ENCODE peak calls at places on chromosome 20, in four cellular contexts. Z, I, X and C are unnamed samples.

GRCh38 chr20:38651154-38651553 is 49.5 kb downstream of the ARHGAP40 start:
- DNase-seq in Z (no peak), I (no peak), X (no peak), C (peak; percentile 51)

GRCh38 chr20:15836634-15837033 is 736.6 kb downstream of the KIF16B start:
- DNase-seq in Z (no peak), I (no peak), X (no peak), C (no peak)

GRCh38 chr20:52590100-52590499 is 382.1 kb upstream of the TSHZ2 start:
- DNase-seq in Z (no peak), I (no peak), X (no peak), C (no peak)

GRCh38 chr20:25140968-25141367 is 54.5 kb upstream of the ENTPD6 start:
- DNase-seq in Z (no peak), I (no peak), X (no peak), C (no peak)

GRCh38 chr20:34639755-34640222 is 37.1 kb downstream of the PIGU start:
- DNase-seq in Z (no peak), I (peak; percentile 97), X (no peak), C (peak; percentile 44)

GRCh38 chr20:48823960-48824497 is 3.8 kb downstream of the PREX1 start:
- DNase-seq in Z (no peak), I (no peak), X (no peak), C (no peak)

GRCh38 chr20:35908007-35908406 is 46.3 kb downstream of the SCAND1 start:
- DNase-seq in Z (no peak), I (no peak), X (no peak), C (no peak)

GRCh38 chr20:52923123-52923543 is 49.0 kb upstream of the TSHZ2 start:
- DNase-seq in Z (no peak), I (no peak), X (no peak), C (peak; percentile 32)

GRCh38 chr20:47191074-47191673 is 165.3 kb downstream of the ZMYND8 start:
- DNase-seq in Z (no peak), I (no peak), X (no peak), C (no peak)

GRCh38 chr20:35192071-35192872 is 20.4 kb downstream of the PROCR start:
- DNase-seq in Z (no peak), I (no peak), X (no peak), C (peak; percentile 29)

GRCh38 chr20:25296094-25297093 is 48.5 kb downstream of the PYGB start:
- DNase-seq in Z (no peak), I (no peak), X (no peak), C (no peak)

GRCh38 chr20:31710423-31711250 is 12.0 kb downstream of the BCL2L1 start:
- DNase-seq in Z (no peak), I (peak; percentile 92), X (no peak), C (no peak)

GRCh38 chr20:57287007-57287810 is 20.8 kb upstream of the BMP7 start:
- DNase-seq in Z (no peak), I (no peak), X (no peak), C (no peak)

GRCh38 chr20:1993986-1994385 is at the start of gene PDYN:
- DNase-seq in Z (no peak), I (no peak), X (no peak), C (no peak)

GRCh38 chr20:420721-421574 is 12.8 kb downstream of the RBCK1 start:
- DNase-seq in Z (no peak), I (peak; percentile 94), X (no peak), C (peak; percentile 47)

GRCh38 chr20:1907586-1907985 is 12.4 kb downstream of the SIRPA start:
- DNase-seq in Z (no peak), I (no peak), X (no peak), C (no peak)

GRCh38 chr20:20395856-20396600 is 28.1 kb downstream of the INSM1 start:
- DNase-seq in Z (no peak), I (peak; percentile 98), X (no peak), C (no peak)

GRCh38 chr20:44642203-44643153 is 9.0 kb downstream of the ADA start:
- DNase-seq in Z (peak; percentile 66), I (peak; percentile 62), X (peak; percentile 40), C (peak; percentile 68)

GRCh38 chr20:35058184-35058583 is 34.4 kb downstream of the TRPC4AP start:
- DNase-seq in Z (no peak), I (no peak), X (no peak), C (no peak)